ENCODE peak calls at places on chromosomes 16 and 17, in nine cellular contexts. B is tibial artery; H is B cell; D is stomach; L is NCI-H1417; N is NCI-H2081; S is stimulated activated CD4-positive, alpha-beta T cell treated with anti-CD3 and anti-CD28 coated beads, Interleukin-4, amount 100 ng/mL, for 4 hours; X is RWPE2; J is tibial nerve. Z is an unnamed sample.

GRCh38 chr17:50150354-50151040 is at the start of gene PPP1R9B:
- DNase-seq in B (no peak), H (no peak), D (no peak), L (no peak), N (no peak), S (no peak), X (no peak), J (no peak), Z (no peak)

GRCh38 chr17:9979463-9979995 is 74.5 kb upstream of the RCVRN start:
- DNase-seq in B (no peak), H (no peak), D (no peak), L (no peak), N (no peak), S (no peak), X (no peak), J (no peak), Z (no peak)

GRCh38 chr16:87207509-87207908 is 109.7 kb downstream of the C16orf95 start:
- DNase-seq in B (peak; percentile 65), H (no peak), D (no peak), L (no peak), N (no peak), S (no peak), X (no peak), J (peak; percentile 44), Z (peak; percentile 87)

GRCh38 chr17:74442291-74442669 is 10.4 kb downstream of the GPRC5C start:
- DNase-seq in B (no peak), H (no peak), D (no peak), L (no peak), N (no peak), S (no peak), X (no peak), J (no peak), Z (no peak)

GRCh38 chr17:80109713-80110446 is 8.5 kb downstream of the GAA start:
- DNase-seq in B (peak; percentile 60), H (no peak), D (no peak), L (peak; percentile 72), N (no peak), S (no peak), X (peak; percentile 94), J (no peak), Z (no peak)

GRCh38 chr17:1888741-1889140 is 58.9 kb downstream of the RPA1 start:
- DNase-seq in B (no peak), H (no peak), D (no peak), L (no peak), N (no peak), S (no peak), X (no peak), J (no peak), Z (no peak)

GRCh38 chr17:40501499-40501911 is at the start of gene TNS4:
- DNase-seq in B (no peak), H (no peak), D (peak; percentile 66), L (no peak), N (no peak), S (no peak), X (peak; percentile 94), J (no peak), Z (no peak)

GRCh38 chr17:57257911-57258885 is 1.9 kb downstream of the MSI2 start:
- DNase-seq in B (no peak), H (no peak), D (no peak), L (peak; percentile 17), N (no peak), S (peak; percentile 23), X (no peak), J (no peak), Z (peak; percentile 4)

GRCh38 chr17:45073414-45074070 is 12.4 kb downstream of the NMT1 start:
- DNase-seq in B (no peak), H (no peak), D (no peak), L (no peak), N (no peak), S (no peak), X (no peak), J (peak; percentile 65), Z (peak; percentile 98)

GRCh38 chr16:69711115-69711740 is 15.1 kb downstream of the NQO1 start:
- DNase-seq in B (peak; percentile 60), H (no peak), D (peak; percentile 85), L (no peak), N (no peak), S (peak; percentile 6), X (peak; percentile 88), J (no peak), Z (peak; percentile 94)

GRCh38 chr16:4664538-4665418 is 28.6 kb upstream of the NUDT16L1 start:
- DNase-seq in B (peak; percentile 65), H (peak; percentile 53), D (peak; percentile 88), L (peak; percentile 18), N (no peak), S (peak; percentile 47), X (no peak), J (peak; percentile 54), Z (peak; percentile 10)

GRCh38 chr17:76772842-76773521 is 35.1 kb downstream of the MFSD11 start:
- DNase-seq in B (no peak), H (no peak), D (no peak), L (no peak), N (no peak), S (peak; percentile 70), X (peak; percentile 71), J (no peak), Z (peak; percentile 62)

GRCh38 chr17:27407916-27408846 is 48.1 kb upstream of the KSR1 start:
- DNase-seq in B (no peak), H (no peak), D (peak; percentile 16), L (no peak), N (no peak), S (no peak), X (no peak), J (no peak), Z (peak; percentile 65)

GRCh38 chr16:49078104-49078503 is 203.5 kb downstream of the CBLN1 start:
- DNase-seq in B (no peak), H (no peak), D (no peak), L (no peak), N (no peak), S (no peak), X (no peak), J (no peak), Z (no peak)

GRCh38 chr17:72600934-72601333 is 480.1 kb downstream of the SOX9 start:
- DNase-seq in B (no peak), H (no peak), D (no peak), L (no peak), N (no peak), S (no peak), X (peak; percentile 26), J (no peak), Z (no peak)

GRCh38 chr16:21704733-21705132 is 41.0 kb downstream of the OTOA start:
- DNase-seq in B (no peak), H (no peak), D (no peak), L (no peak), N (no peak), S (no peak), X (no peak), J (no peak), Z (no peak)

GRCh38 chr17:75516619-75517276 is 420 bp downstream of the TSEN54 start:
- DNase-seq in B (no peak), H (no peak), D (no peak), L (no peak), N (peak; percentile 47), S (peak; percentile 43), X (peak; percentile 64), J (no peak), Z (peak; percentile 22)

GRCh38 chr17:41394254-41395016 is 3.0 kb downstream of the KRT31 start:
- DNase-seq in B (no peak), H (no peak), D (no peak), L (no peak), N (no peak), S (no peak), X (no peak), J (no peak), Z (no peak)

GRCh38 chr17:78347453-78347852 is 12.4 kb downstream of the SOCS3 start:
- DNase-seq in B (no peak), H (no peak), D (no peak), L (no peak), N (no peak), S (no peak), X (no peak), J (no peak), Z (no peak)

GRCh38 chr16:48231675-48232214 is 12.4 kb upstream of the LONP2 start:
- DNase-seq in B (no peak), H (no peak), D (peak; percentile 44), L (no peak), N (no peak), S (no peak), X (no peak), J (no peak), Z (peak; percentile 25)

GRCh38 chr17:66431910-66432309 is 129.5 kb downstream of the PRKCA start:
- DNase-seq in B (no peak), H (no peak), D (no peak), L (no peak), N (no peak), S (no peak), X (no peak), J (no peak), Z (peak; percentile 91)

GRCh38 chr16:21185659-21186325 is 25.6 kb downstream of the ZP2 start:
- DNase-seq in B (no peak), H (no peak), D (no peak), L (no peak), N (no peak), S (no peak), X (no peak), J (no peak), Z (no peak)

GRCh38 chr17:63275318-63275967 is 170.7 kb downstream of the CYB561 start:
- DNase-seq in B (no peak), H (no peak), D (no peak), L (no peak), N (no peak), S (peak; percentile 2), X (no peak), J (no peak), Z (peak; percentile 97)

GRCh38 chr17:58322581-58323419 is 5.8 kb downstream of the TSPOAP1 start:
- DNase-seq in B (no peak), H (no peak), D (no peak), L (no peak), N (no peak), S (no peak), X (no peak), J (no peak), Z (no peak)

GRCh38 chr16:50273888-50274770 is 7.8 kb downstream of the ADCY7 start:
- DNase-seq in B (peak; percentile 66), H (peak; percentile 89), D (no peak), L (no peak), N (no peak), S (peak; percentile 38), X (peak; percentile 45), J (no peak), Z (no peak)

GRCh38 chr17:45221997-45222272 is 250 bp downstream of the FMNL1 start:
- DNase-seq in B (no peak), H (no peak), D (no peak), L (no peak), N (no peak), S (no peak), X (peak; percentile 45), J (no peak), Z (no peak)

Z was measured in fibroblast of lung.